ENCODE peak calls at places on chromosomes 11 and 22, in seven cellular contexts. One of them, this sample, is unnamed.

GRCh38 chr22:18056161-18056666 is 21.6 kb upstream of the PEX26 start:
- DNase-seq in SK-N-SH: peak
- DNase-seq in H1: no peak
- DNase-seq in A549: peak
- DNase-seq in K562: no peak
- DNase-seq in GM12878: no peak
- DNase-seq in HepG2: peak
- DNase-seq in this sample: peak

GRCh38 chr11:8656291-8656690 is 26.2 kb downstream of the TRIM66 start:
- DNase-seq in HepG2: no peak
- DNase-seq in SK-N-SH: no peak
- DNase-seq in GM12878: no peak
- DNase-seq in K562: no peak
- DNase-seq in A549: no peak
- DNase-seq in H1: no peak
- DNase-seq in this sample: no peak

GRCh38 chr11:108616549-108616948 is 23.0 kb upstream of the EXPH5 start:
- DNase-seq in K562: no peak
- DNase-seq in HepG2: peak
- DNase-seq in SK-N-SH: no peak
- DNase-seq in A549: peak
- DNase-seq in H1: no peak
- DNase-seq in GM12878: no peak
- DNase-seq in this sample: peak

GRCh38 chr11:123434911-123435310 is 4.8 kb downstream of the GRAMD1B start:
- DNase-seq in K562: no peak
- DNase-seq in H1: no peak
- DNase-seq in HepG2: no peak
- DNase-seq in GM12878: no peak
- DNase-seq in SK-N-SH: no peak
- DNase-seq in A549: no peak
- DNase-seq in this sample: no peak

GRCh38 chr22:39763276-39763675 is 130.3 kb downstream of the ENTHD1 start:
- DNase-seq in A549: no peak
- DNase-seq in GM12878: no peak
- DNase-seq in HepG2: no peak
- DNase-seq in SK-N-SH: no peak
- DNase-seq in H1: no peak
- DNase-seq in K562: no peak
- DNase-seq in this sample: no peak

GRCh38 chr11:69939551-69940245 is 120.5 kb upstream of the FGF3 start:
- DNase-seq in H1: no peak
- DNase-seq in K562: no peak
- DNase-seq in A549: no peak
- DNase-seq in GM12878: no peak
- DNase-seq in HepG2: no peak
- DNase-seq in SK-N-SH: peak
- DNase-seq in this sample: peak

GRCh38 chr11:88428959-88429358 is 91.4 kb upstream of the CTSC start:
- DNase-seq in K562: no peak
- DNase-seq in SK-N-SH: no peak
- DNase-seq in GM12878: no peak
- DNase-seq in A549: no peak
- DNase-seq in H1: no peak
- DNase-seq in HepG2: no peak
- DNase-seq in this sample: no peak

GRCh38 chr22:19514831-19515565 is 9.2 kb downstream of the CLDN5 start:
- DNase-seq in GM12878: no peak
- DNase-seq in A549: no peak
- DNase-seq in SK-N-SH: no peak
- DNase-seq in HepG2: no peak
- DNase-seq in H1: no peak
- DNase-seq in K562: no peak
- DNase-seq in this sample: peak

GRCh38 chr22:46942816-46943783 is 180.7 kb downstream of the TBC1D22A start:
- DNase-seq in HepG2: no peak
- DNase-seq in K562: no peak
- DNase-seq in GM12878: no peak
- DNase-seq in A549: no peak
- DNase-seq in H1: no peak
- DNase-seq in SK-N-SH: no peak
- DNase-seq in this sample: no peak

GRCh38 chr11:3040881-3041280 is 16.3 kb downstream of the CARS1 start:
- DNase-seq in A549: no peak
- DNase-seq in GM12878: no peak
- DNase-seq in HepG2: no peak
- DNase-seq in H1: no peak
- DNase-seq in SK-N-SH: no peak
- DNase-seq in K562: no peak
- DNase-seq in this sample: no peak

GRCh38 chr11:84628871-84629625 is 998.1 kb downstream of the DLG2 start:
- DNase-seq in SK-N-SH: no peak
- DNase-seq in A549: no peak
- DNase-seq in H1: no peak
- DNase-seq in K562: no peak
- DNase-seq in GM12878: no peak
- DNase-seq in HepG2: no peak
- DNase-seq in this sample: no peak

GRCh38 chr11:45252134-45252856 is 33.8 kb downstream of the SYT13 start:
- DNase-seq in K562: peak
- DNase-seq in HepG2: peak
- DNase-seq in A549: peak
- DNase-seq in SK-N-SH: peak
- DNase-seq in H1: peak
- DNase-seq in GM12878: no peak
- DNase-seq in this sample: peak

GRCh38 chr22:49975543-49976389 is 15.2 kb downstream of the PIM3 start:
- DNase-seq in H1: no peak
- DNase-seq in A549: peak
- DNase-seq in K562: peak
- DNase-seq in GM12878: no peak
- DNase-seq in HepG2: no peak
- DNase-seq in SK-N-SH: peak
- DNase-seq in this sample: no peak

GRCh38 chr11:7596975-7597391 is 76.3 kb downstream of the CYB5R2 start:
- DNase-seq in A549: no peak
- DNase-seq in HepG2: no peak
- DNase-seq in H1: no peak
- DNase-seq in SK-N-SH: no peak
- DNase-seq in GM12878: no peak
- DNase-seq in K562: no peak
- DNase-seq in this sample: no peak

GRCh38 chr11:6315811-6316425 is 4.4 kb downstream of the CAVIN3 start:
- DNase-seq in GM12878: no peak
- DNase-seq in K562: peak
- DNase-seq in H1: no peak
- DNase-seq in SK-N-SH: peak
- DNase-seq in A549: peak
- DNase-seq in HepG2: peak
- DNase-seq in this sample: peak

GRCh38 chr11:119828011-119828410 is 99.0 kb upstream of the NECTIN1 start:
- DNase-seq in HepG2: no peak
- DNase-seq in H1: no peak
- DNase-seq in K562: no peak
- DNase-seq in A549: no peak
- DNase-seq in SK-N-SH: no peak
- DNase-seq in GM12878: no peak
- DNase-seq in this sample: no peak

GRCh38 chr22:42217019-42217751 is 53.3 kb downstream of the TCF20 start:
- DNase-seq in K562: no peak
- DNase-seq in SK-N-SH: no peak
- DNase-seq in H1: no peak
- DNase-seq in A549: peak
- DNase-seq in GM12878: peak
- DNase-seq in HepG2: no peak
- DNase-seq in this sample: peak

GRCh38 chr11:48354677-48355076 is 11.6 kb downstream of the OR4C5 start:
- DNase-seq in K562: no peak
- DNase-seq in A549: no peak
- DNase-seq in HepG2: no peak
- DNase-seq in H1: no peak
- DNase-seq in GM12878: no peak
- DNase-seq in SK-N-SH: no peak
- DNase-seq in this sample: no peak

GRCh38 chr11:9573054-9573774 is at the start of gene WEE1:
- DNase-seq in SK-N-SH: peak
- DNase-seq in A549: peak
- DNase-seq in H1: peak
- DNase-seq in GM12878: peak
- DNase-seq in HepG2: peak
- DNase-seq in K562: peak
- DNase-seq in this sample: peak

GRCh38 chr11:36793542-36793926 is 195.5 kb upstream of the RAG2 start:
- DNase-seq in K562: no peak
- DNase-seq in SK-N-SH: peak
- DNase-seq in HepG2: no peak
- DNase-seq in A549: no peak
- DNase-seq in GM12878: no peak
- DNase-seq in H1: no peak
- DNase-seq in this sample: no peak

GRCh38 chr11:134074346-134074745 is 5.5 kb downstream of the JAM3 start:
- DNase-seq in A549: no peak
- DNase-seq in K562: no peak
- DNase-seq in HepG2: no peak
- DNase-seq in GM12878: no peak
- DNase-seq in SK-N-SH: no peak
- DNase-seq in H1: no peak
- DNase-seq in this sample: no peak

DNA sequence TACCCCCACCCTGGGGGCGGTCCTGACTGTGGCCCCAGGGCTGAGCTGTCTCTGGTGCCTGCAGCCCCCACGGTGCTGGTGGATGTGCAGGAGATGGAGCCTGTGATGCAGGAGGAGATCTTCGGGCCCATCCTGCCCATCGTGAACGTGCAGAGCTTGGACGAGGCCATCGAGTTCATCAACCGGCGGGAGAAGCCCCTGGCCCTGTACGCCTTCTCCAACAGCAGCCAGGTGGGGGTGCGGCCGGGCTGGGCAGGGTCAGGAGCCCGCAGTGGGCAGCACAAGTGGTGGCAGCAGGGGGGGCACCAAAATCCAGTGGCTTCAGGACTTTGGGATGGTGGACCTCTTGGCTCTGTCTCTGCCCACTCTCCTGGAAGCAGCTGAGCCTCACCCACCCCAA is 8.0 kb upstream of the NDUFS8 start:
- DNase-seq in GM12878: no peak
- DNase-seq in H1: no peak
- DNase-seq in SK-N-SH: no peak
- DNase-seq in HepG2: no peak
- DNase-seq in A549: no peak
- DNase-seq in K562: no peak
- DNase-seq in this sample: no peak
- H3K4me2 ChIP-seq in GM12878: no peak
- H3K4me2 ChIP-seq in H1: no peak
- H3K4me2 ChIP-seq in SK-N-SH: no peak
- H3K4me2 ChIP-seq in HepG2: no peak
- H3K4me2 ChIP-seq in A549: no peak
- H3K4me2 ChIP-seq in K562: no peak
- H3K4me2 ChIP-seq in this sample: no peak

GRCh38 chr11:32438883-32439487 is 3.6 kb upstream of the WT1 start:
- DNase-seq in A549: no peak
- DNase-seq in SK-N-SH: peak
- DNase-seq in H1: no peak
- DNase-seq in GM12878: no peak
- DNase-seq in HepG2: no peak
- DNase-seq in K562: no peak
- DNase-seq in this sample: no peak
- TF ChIP-seq RFX5 in A549: no peak
- TF ChIP-seq RFX5 in SK-N-SH: no peak
- TF ChIP-seq RFX5 in H1: no peak
- TF ChIP-seq RFX5 in GM12878: no peak
- TF ChIP-seq RFX5 in HepG2: no peak
- TF ChIP-seq RFX5 in K562: no peak
- TF ChIP-seq RFX5 in this sample: no peak

GRCh38 chr22:44680481-44680894 is 21.5 kb upstream of the PRR5 start:
- DNase-seq in GM12878: no peak
- DNase-seq in HepG2: no peak
- DNase-seq in H1: no peak
- DNase-seq in SK-N-SH: peak
- DNase-seq in K562: no peak
- DNase-seq in A549: no peak
- DNase-seq in this sample: no peak

GRCh38 chr22:44678245-44678979 is 23.6 kb upstream of the PRR5 start:
- DNase-seq in GM12878: no peak
- DNase-seq in K562: no peak
- DNase-seq in HepG2: no peak
- DNase-seq in A549: no peak
- DNase-seq in H1: no peak
- DNase-seq in SK-N-SH: no peak
- DNase-seq in this sample: no peak

GRCh38 chr22:44678980-44679647 is 22.9 kb upstream of the PRR5 start:
- DNase-seq in H1: no peak
- DNase-seq in A549: no peak
- DNase-seq in K562: no peak
- DNase-seq in HepG2: no peak
- DNase-seq in SK-N-SH: no peak
- DNase-seq in GM12878: no peak
- DNase-seq in this sample: no peak

GRCh38 chr22:44677299-44678244 is 24.4 kb upstream of the PRR5 start:
- DNase-seq in K562: no peak
- DNase-seq in H1: no peak
- DNase-seq in SK-N-SH: no peak
- DNase-seq in GM12878: no peak
- DNase-seq in HepG2: no peak
- DNase-seq in A549: no peak
- DNase-seq in this sample: no peak

DNA sequence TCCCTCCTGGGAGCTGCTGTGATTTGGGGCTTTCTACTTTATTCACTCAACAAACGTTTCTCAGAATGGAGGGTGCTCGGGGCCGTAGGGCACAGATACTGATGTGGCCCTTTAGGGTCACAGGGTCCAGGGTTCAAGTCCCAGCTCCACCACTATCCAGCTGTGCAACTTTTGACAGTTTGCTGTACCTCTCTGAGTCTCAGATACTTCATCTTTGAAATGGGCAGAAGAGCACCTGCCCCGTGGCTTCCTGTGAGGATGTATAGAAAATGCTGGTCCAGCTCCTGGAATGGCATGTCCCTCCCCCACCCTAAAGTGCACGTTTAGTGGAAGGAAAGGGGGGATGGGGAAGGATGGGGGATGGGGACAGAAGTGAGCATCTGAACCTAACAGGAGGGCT is 21.9 kb upstream of the PRR5 start:
- DNase-seq in A549: no peak
- DNase-seq in K562: no peak
- DNase-seq in H1: no peak
- DNase-seq in SK-N-SH: no peak
- DNase-seq in GM12878: no peak
- DNase-seq in HepG2: no peak
- DNase-seq in this sample: no peak
- H3K4me2 ChIP-seq in A549: no peak
- H3K4me2 ChIP-seq in K562: no peak
- H3K4me2 ChIP-seq in H1: no peak
- H3K4me2 ChIP-seq in SK-N-SH: no peak
- H3K4me2 ChIP-seq in GM12878: no peak
- H3K4me2 ChIP-seq in HepG2: no peak
- H3K4me2 ChIP-seq in this sample: no peak

DNA sequence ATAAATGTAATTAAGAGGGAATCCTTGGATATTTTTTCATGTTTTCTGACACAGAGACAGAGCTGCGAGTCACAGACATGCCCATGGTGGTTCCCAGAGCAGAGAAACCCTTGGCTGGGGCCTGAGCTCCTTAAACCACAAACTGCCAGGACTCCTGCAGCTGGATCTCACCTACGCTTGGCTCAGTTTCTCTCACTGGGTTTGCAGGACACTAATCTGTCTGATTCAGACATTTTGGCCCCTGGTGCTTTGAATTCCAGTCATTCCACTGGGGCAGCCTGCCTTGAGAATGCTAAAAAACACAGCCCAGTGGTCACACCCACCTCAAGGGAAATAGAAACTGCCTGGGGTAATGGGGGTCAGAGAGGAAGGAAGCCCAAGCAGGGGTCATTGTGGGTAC is 122.6 kb downstream of the CCDC81 start:
- DNase-seq in HepG2: no peak
- DNase-seq in A549: no peak
- DNase-seq in H1: no peak
- DNase-seq in SK-N-SH: no peak
- DNase-seq in K562: no peak
- DNase-seq in GM12878: no peak
- DNase-seq in this sample: peak
- TF ChIP-seq RFX5 in HepG2: no peak
- TF ChIP-seq RFX5 in A549: no peak
- TF ChIP-seq RFX5 in H1: no peak
- TF ChIP-seq RFX5 in SK-N-SH: no peak
- TF ChIP-seq RFX5 in K562: no peak
- TF ChIP-seq RFX5 in GM12878: no peak
- TF ChIP-seq RFX5 in this sample: no peak